ENCODE peak calls at places on chromosomes 16 and 17, in nine cellular contexts. X, J, G, L, S, F, D, E and B are unnamed samples.

GRCh38 chr16:84184775-84185174 is 2.1 kb downstream of the TAF1C start:
- DNase-seq in D (no peak), S (no peak), G (no peak), E (no peak), J (no peak), F (no peak), X (peak; percentile 49), L (no peak), B (no peak)

GRCh38 chr17:56528636-56529170 is 64.8 kb upstream of the NOG start:
- DNase-seq in G (no peak), E (no peak), X (no peak), S (no peak), J (no peak), F (no peak), L (no peak), D (no peak), B (no peak)

GRCh38 chr16:81940781-81941560 is 70.3 kb downstream of the SDR42E1 start:
- DNase-seq in X (no peak), L (peak; percentile 67), S (no peak), E (peak; percentile 7), G (peak; percentile 23), D (no peak), F (peak; percentile 73), J (peak; percentile 13), B (no peak)

GRCh38 chr16:917591-918061 is 53.2 kb downstream of the LMF1 start:
- DNase-seq in X (no peak), F (no peak), J (no peak), S (no peak), G (no peak), E (no peak), D (no peak), L (no peak), B (peak; percentile 36)

GRCh38 chr17:61155590-61156181 is 244.0 kb upstream of the TBX2 start:
- DNase-seq in D (no peak), S (no peak), E (no peak), G (no peak), L (no peak), J (no peak), F (peak; percentile 28), X (no peak), B (no peak)

GRCh38 chr17:13822671-13823070 is 220.9 kb upstream of the HS3ST3A1 start:
- DNase-seq in G (no peak), S (no peak), L (no peak), X (no peak), J (no peak), E (no peak), F (no peak), D (no peak), B (no peak)

GRCh38 chr17:28473542-28473941 is at the start of gene SLC13A2:
- DNase-seq in J (peak; percentile 28), G (no peak), S (no peak), L (no peak), F (no peak), E (no peak), X (no peak), D (no peak), B (no peak)

GRCh38 chr16:85393674-85394510 is 219.2 kb upstream of the GSE1 start:
- DNase-seq in E (peak; percentile 77), D (peak; percentile 63), X (peak; percentile 65), G (peak; percentile 79), S (peak; percentile 88), L (peak; percentile 17), J (peak; percentile 78), F (peak; percentile 65), B (peak; percentile 59)

GRCh38 chr16:49461517-49461951 is 87.9 kb downstream of the C16orf78 start:
- DNase-seq in L (no peak), X (no peak), F (no peak), D (peak; percentile 5), E (no peak), G (no peak), J (peak; percentile 56), S (no peak), B (no peak)

GRCh38 chr17:16406742-16407674 is 8.4 kb upstream of the TRPV2 start:
- DNase-seq in D (no peak), F (peak; percentile 64), E (no peak), G (peak; percentile 60), J (peak; percentile 83), X (peak; percentile 71), S (peak; percentile 73), L (no peak), B (no peak)

GRCh38 chr17:2442166-2442565 is 41.3 kb upstream of the MNT start:
- DNase-seq in L (no peak), S (no peak), G (no peak), J (no peak), X (no peak), D (no peak), E (no peak), F (peak; percentile 62), B (no peak)

GRCh38 chr17:50549969-50550368 is 3.0 kb downstream of the SPATA20 start:
- DNase-seq in L (no peak), J (no peak), D (no peak), G (no peak), E (no peak), F (no peak), S (no peak), X (no peak), B (no peak)

GRCh38 chr17:35460354-35460851 is 11.8 kb upstream of the SLFN13 start:
- DNase-seq in J (no peak), S (peak; percentile 89), X (peak; percentile 25), E (peak; percentile 66), F (peak; percentile 42), G (peak; percentile 64), L (no peak), D (peak; percentile 75), B (no peak)

GRCh38 chr17:71625330-71625729 is 495.5 kb upstream of the SOX9 start:
- DNase-seq in F (no peak), J (no peak), E (no peak), D (no peak), X (no peak), G (no peak), L (no peak), S (no peak), B (no peak)

GRCh38 chr17:21125862-21126261 is 902 bp upstream of the DHRS7B start:
- DNase-seq in D (no peak), S (no peak), L (no peak), J (no peak), F (no peak), E (peak; percentile 75), X (no peak), G (no peak), B (no peak)

GRCh38 chr16:85105475-85105874 is 6.8 kb downstream of the CIBAR2 start:
- DNase-seq in E (no peak), J (no peak), X (no peak), G (no peak), L (no peak), D (no peak), F (no peak), S (no peak), B (no peak)

GRCh38 chr16:65808735-65809134 is 557.8 kb upstream of the CDH5 start:
- DNase-seq in G (no peak), F (no peak), L (no peak), E (no peak), X (no peak), S (no peak), D (no peak), J (no peak), B (no peak)

GRCh38 chr16:68737730-68738590 is 868 bp downstream of the CDH1 start:
- DNase-seq in G (peak; percentile 18), E (peak; percentile 17), J (no peak), L (no peak), S (no peak), X (no peak), D (peak; percentile 85), F (peak; percentile 61), B (no peak)

GRCh38 chr16:23013484-23013883 is 135.8 kb downstream of the USP31 start:
- DNase-seq in S (no peak), F (peak; percentile 35), G (no peak), D (no peak), E (no peak), X (no peak), J (no peak), L (no peak), B (no peak)

GRCh38 chr17:7889166-7889584 is 586 bp downstream of the CHD3 start:
- DNase-seq in E (peak; percentile 62), D (peak; percentile 99), X (peak; percentile 97), G (peak; percentile 88), L (peak; percentile 88), S (no peak), J (peak; percentile 99), F (peak; percentile 92), B (peak; percentile 94)
- TF ChIP-seq CTCF in E (no peak), D (peak; percentile 88), X (peak; percentile 71), G (peak; percentile 47), L (peak; percentile 71), S (no peak), J (peak; percentile 51), F (no peak), B (peak; percentile 41)

GRCh38 chr17:81635973-81636504 is 873 bp downstream of the NPLOC4 start:
- DNase-seq in J (no peak), E (no peak), F (no peak), L (peak; percentile 61), D (no peak), S (no peak), X (no peak), G (no peak), B (no peak)

GRCh38 chr17:81638683-81639082 is 1.7 kb downstream of the TSPAN10 start:
- DNase-seq in F (no peak), G (no peak), E (no peak), L (no peak), J (no peak), S (no peak), X (no peak), D (no peak), B (no peak)

GRCh38 chr17:81640011-81640410 is 3.0 kb downstream of the TSPAN10 start:
- DNase-seq in D (no peak), S (no peak), E (no peak), J (no peak), F (no peak), G (no peak), L (no peak), X (no peak), B (no peak)

GRCh38 chr17:81635431-81635830 is 1.5 kb downstream of the NPLOC4 start:
- DNase-seq in X (no peak), G (no peak), S (no peak), L (no peak), D (no peak), J (no peak), F (no peak), E (no peak), B (no peak)

GRCh38 chr17:81636505-81637288 is at the start of the genes NPLOC4 and TSPAN10:
- DNase-seq in S (peak; percentile 95), F (peak; percentile 91), G (peak; percentile 93), J (peak; percentile 91), L (peak; percentile 67), D (peak; percentile 86), X (peak; percentile 88), E (peak; percentile 80), B (peak; percentile 78)
- TF ChIP-seq CTCF in S (no peak), F (no peak), G (no peak), J (no peak), L (no peak), D (no peak), X (no peak), E (no peak), B (no peak)

GRCh38 chr17:44565866-44566443 is 8.7 kb downstream of the FZD2 start:
- DNase-seq in L (no peak), J (no peak), F (no peak), D (no peak), G (no peak), X (no peak), E (no peak), S (no peak), B (no peak)
- TF ChIP-seq CTCF in L (peak; percentile 86), J (no peak), F (peak; percentile 43), D (no peak), G (peak; percentile 49), X (no peak), E (peak; percentile 72), S (peak; percentile 11), B (peak; percentile 39)

GRCh38 chr17:12789075-12789975 is at the start of gene ARHGAP44:
- DNase-seq in E (peak; percentile 43), F (peak; percentile 77), L (peak; percentile 30), G (peak; percentile 84), X (peak; percentile 73), S (peak; percentile 79), J (peak; percentile 73), D (peak; percentile 70), B (no peak)
- TF ChIP-seq CTCF in E (no peak), F (no peak), L (no peak), G (no peak), X (peak; percentile 8), S (no peak), J (no peak), D (no peak), B (no peak)